ENCODE peak calls at places on chromosomes 4 and X, in five cellular contexts. I, N, U, M and O are unnamed samples.

GRCh38 chr4:185332575-185333464 is 62.9 kb downstream of the LRP2BP start:
- DNase-seq in I (no peak), N (no peak), U (peak; percentile 92), M (peak; percentile 79), O (no peak)

GRCh38 chr4:151671541-151672059 is 89.2 kb downstream of the GATB start:
- DNase-seq in I (peak; percentile 81), N (no peak), U (no peak), M (no peak), O (no peak)

GRCh38 chr4:73034896-73035295 is 34.6 kb downstream of the COX18 start:
- DNase-seq in I (no peak), N (no peak), U (no peak), M (no peak), O (no peak)

GRCh38 chr4:134747108-134747805 is 545.7 kb upstream of the PABPC4L start:
- DNase-seq in I (no peak), N (no peak), U (peak; percentile 4), M (no peak), O (peak; percentile 35)

GRCh38 chr4:114600066-114600552 is 1.5 kb downstream of the UGT8 start:
- DNase-seq in I (no peak), N (no peak), U (no peak), M (no peak), O (no peak)

GRCh38 chr4:7354937-7355336 is 79.8 kb downstream of the PSAPL1 start:
- DNase-seq in I (no peak), N (no peak), U (no peak), M (no peak), O (no peak)

GRCh38 chr4:16573744-16574143 is 324.7 kb downstream of the LDB2 start:
- DNase-seq in I (no peak), N (no peak), U (no peak), M (no peak), O (no peak)

GRCh38 chr4:137310593-137311490 is 221.5 kb downstream of the PCDH18 start:
- DNase-seq in I (no peak), N (no peak), U (no peak), M (no peak), O (no peak)

GRCh38 chrX:75642811-75643361 is 120.0 kb upstream of the ZDHHC15 start:
- DNase-seq in I (no peak), N (no peak), U (no peak), M (no peak), O (no peak)

GRCh38 chr4:99447079-99447478 is 11.9 kb upstream of the ADH7 start:
- DNase-seq in I (peak; percentile 11), N (no peak), U (no peak), M (peak; percentile 34), O (peak; percentile 45)

GRCh38 chr4:83217721-83218522 is 66.7 kb downstream of the COQ2 start:
- DNase-seq in I (no peak), N (no peak), U (no peak), M (peak; percentile 99), O (no peak)

GRCh38 chr4:103026868-103027267 is 7.4 kb upstream of the SLC9B1 start:
- DNase-seq in I (no peak), N (no peak), U (no peak), M (no peak), O (no peak)

GRCh38 chr4:54930226-54930625 is 195.2 kb downstream of the KDR start:
- DNase-seq in I (no peak), N (no peak), U (no peak), M (no peak), O (no peak)

GRCh38 chrX:148580016-148580415 is 79.6 kb downstream of the AFF2 start:
- DNase-seq in I (no peak), N (no peak), U (no peak), M (no peak), O (no peak)

GRCh38 chr4:54215379-54216072 is 13.6 kb upstream of the PDGFRA start:
- DNase-seq in I (no peak), N (no peak), U (no peak), M (no peak), O (peak; percentile 4)

GRCh38 chr4:108693819-108694218 is 43.4 kb downstream of the OSTC start:
- DNase-seq in I (no peak), N (no peak), U (no peak), M (no peak), O (no peak)

GRCh38 chrX:20271730-20272129 is 5.0 kb upstream of the RPS6KA3 start:
- DNase-seq in I (no peak), N (no peak), U (no peak), M (no peak), O (no peak)

GRCh38 chrX:71393919-71394318 is 27.8 kb downstream of the TAF1 start:
- DNase-seq in I (peak; percentile 19), N (no peak), U (no peak), M (no peak), O (no peak)

GRCh38 chrX:53631156-53631555 is 55.4 kb downstream of the HUWE1 start:
- DNase-seq in I (no peak), N (no peak), U (no peak), M (no peak), O (no peak)

GRCh38 chr4:152479428-152480026 is 56.4 kb downstream of the FBXW7 start:
- DNase-seq in I (no peak), N (no peak), U (no peak), M (no peak), O (no peak)

GRCh38 chr4:80434238-80434637 is 98.7 kb downstream of the CFAP299 start:
- DNase-seq in I (no peak), N (no peak), U (no peak), M (no peak), O (peak; percentile 22)

GRCh38 chr4:4914059-4914820 is 54.8 kb downstream of the MSX1 start:
- DNase-seq in I (no peak), N (no peak), U (no peak), M (no peak), O (no peak)

GRCh38 chrX:141760761-141761160 is 62.2 kb upstream of the SPANXD start:
- DNase-seq in I (no peak), N (no peak), U (no peak), M (no peak), O (no peak)

GRCh38 chrX:38561126-38561868 is at the start of gene TSPAN7:
- DNase-seq in I (peak; percentile 88), N (peak; percentile 75), U (peak; percentile 46), M (no peak), O (peak; percentile 70)

GRCh38 chr4:188779586-188779985 is 640.3 kb downstream of the TRIML1 start:
- DNase-seq in I (no peak), N (no peak), U (no peak), M (no peak), O (no peak)

GRCh38 chrX:37745835-37746234 is 34.0 kb upstream of the CYBB start:
- DNase-seq in I (no peak), N (no peak), U (no peak), M (no peak), O (no peak)

GRCh38 chr4:122583906-122584305 is 37.0 kb downstream of the IL21 start:
- DNase-seq in I (no peak), N (no peak), U (no peak), M (no peak), O (no peak)

GRCh38 chr4:83772680-83773079 is 236.8 kb downstream of the GPAT3 start:
- DNase-seq in I (no peak), N (no peak), U (no peak), M (no peak), O (peak; percentile 12)

GRCh38 chrX:16839224-16839851 is 30.8 kb downstream of the RBBP7 start:
- DNase-seq in I (peak; percentile 31), N (no peak), U (no peak), M (no peak), O (no peak)

GRCh38 chrX:57933321-57933720 is 23.1 kb upstream of the ZXDA start:
- DNase-seq in I (no peak), N (no peak), U (no peak), M (no peak), O (no peak)

GRCh38 chrX:115449742-115450141 is 111.2 kb upstream of the PLS3 start:
- DNase-seq in I (no peak), N (no peak), U (peak; percentile 39), M (no peak), O (no peak)

GRCh38 chrX:16039363-16039762 is 84.0 kb upstream of the GRPR start:
- DNase-seq in I (no peak), N (no peak), U (no peak), M (no peak), O (no peak)

GRCh38 chr4:1793496-1793840 is 375 bp downstream of the FGFR3 start:
- DNase-seq in I (peak; percentile 71), N (no peak), U (no peak), M (no peak), O (peak; percentile 55)

GRCh38 chr4:186104895-186105720 is 604 bp downstream of the FAM149A start:
- DNase-seq in I (no peak), N (peak; percentile 80), U (no peak), M (no peak), O (peak; percentile 52)

GRCh38 chrX:140040397-140040796 is 75.1 kb upstream of the CXorf66 start:
- DNase-seq in I (no peak), N (no peak), U (no peak), M (no peak), O (no peak)

GRCh38 chr4:118772149-118773081 is 63.5 kb downstream of the SEC24D start:
- DNase-seq in I (peak; percentile 44), N (no peak), U (peak; percentile 18), M (no peak), O (peak; percentile 69)
- TF ChIP-seq CREB1 in I (no peak), N (no peak), U (no peak), M (no peak), O (no peak)

DNA sequence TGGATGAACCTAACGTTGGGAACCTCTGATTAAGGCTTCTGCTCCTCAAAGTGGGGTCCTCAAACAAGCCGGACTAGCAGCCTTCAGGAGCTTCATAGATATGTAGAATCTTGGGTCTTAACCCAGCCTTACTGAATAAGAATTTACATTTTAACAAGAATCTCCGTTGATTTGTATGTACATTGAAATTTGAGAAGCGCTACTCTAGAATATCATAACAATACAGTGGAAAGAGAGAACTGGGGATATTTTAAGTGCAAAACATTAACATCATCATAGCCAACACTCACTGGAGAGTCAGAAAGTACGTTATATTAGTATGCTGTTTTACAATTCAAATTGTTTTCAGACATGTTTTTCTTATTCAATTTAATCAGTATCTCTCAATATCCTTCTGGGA is 31.2 kb downstream of the ATXN3L start:
- DNase-seq in I (no peak), N (no peak), U (no peak), M (no peak), O (no peak)
- H3K27ac ChIP-seq in I (peak overlapping the region; percentile 72), N (no peak overlapping the region), U (no peak overlapping the region), M (no peak overlapping the region), O (no peak overlapping the region)

GRCh38 chrX:50747471-50747900 is 66.5 kb downstream of the SHROOM4 start:
- DNase-seq in I (peak; percentile 22), N (no peak), U (peak; percentile 3), M (no peak), O (peak; percentile 49)
- TF ChIP-seq CREB1 in I (no peak), N (no peak), U (no peak), M (no peak), O (no peak)

DNA sequence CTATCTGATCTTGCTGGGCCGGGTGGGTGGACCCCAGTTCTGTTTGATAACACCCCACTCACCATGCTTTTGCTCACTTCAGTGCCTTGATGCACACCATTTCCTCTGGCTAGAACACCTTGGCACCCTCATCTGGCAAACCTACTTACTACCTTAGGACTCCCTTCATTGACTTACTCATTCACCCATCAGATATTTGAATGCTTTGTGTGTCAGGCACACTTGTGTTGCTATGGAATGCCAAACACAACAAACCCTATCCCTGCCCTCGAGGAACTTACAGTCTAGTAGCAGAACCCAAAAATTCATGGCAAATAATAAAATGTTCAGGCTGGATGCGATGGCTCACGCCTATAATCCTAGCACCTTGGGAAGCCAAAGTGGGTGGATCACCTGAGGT is 13.9 kb downstream of the CCNG2 start:
- DNase-seq in I (no peak), N (no peak), U (no peak), M (no peak), O (no peak)
- H3K27ac ChIP-seq in I (no peak overlapping the region), N (no peak overlapping the region), U (no peak overlapping the region), M (no peak overlapping the region), O (no peak overlapping the region)